ENCODE peak calls at places on chromosomes 3 and 15, in five cellular contexts. D is Peyer's patch, I is GM20000, Y is heart left ventricle, O is fibroblast of the aortic adventitia. C is an unnamed sample.

GRCh38 chr15:43274136-43274535 is 7.4 kb upstream of the TGM5 start:
- DNase-seq in D (no peak), I (no peak), Y (peak; percentile 82), O (no peak), C (no peak)

GRCh38 chr3:142863010-142863787 is 25.7 kb downstream of the PCOLCE2 start:
- DNase-seq in D (no peak), I (no peak), Y (no peak), O (peak; percentile 43), C (no peak)

GRCh38 chr15:50773389-50773788 is 7.9 kb upstream of the SPPL2A start:
- DNase-seq in D (no peak), I (no peak), Y (no peak), O (no peak), C (no peak)

GRCh38 chr3:137103739-137104138 is 146.0 kb downstream of the IL20RB start:
- DNase-seq in D (no peak), I (no peak), Y (no peak), O (no peak), C (no peak)

GRCh38 chr3:126288314-126288713 is 68.9 kb downstream of the KLF15 start:
- DNase-seq in D (peak; percentile 52), I (no peak), Y (no peak), O (no peak), C (no peak)

GRCh38 chr15:60721706-60722105 is 242.8 kb upstream of the ICE2 start:
- DNase-seq in D (no peak), I (no peak), Y (no peak), O (peak; percentile 17), C (no peak)

GRCh38 chr15:40906947-40907802 is 12.9 kb downstream of the VPS18 start:
- DNase-seq in D (peak; percentile 83), I (no peak), Y (peak; percentile 84), O (no peak), C (no peak)

GRCh38 chr3:160450846-160451245 is 1.3 kb upstream of the TRIM59 start:
- DNase-seq in D (no peak), I (no peak), Y (no peak), O (peak; percentile 92), C (no peak)

GRCh38 chr3:195153653-195154052 is 117.3 kb downstream of the XXYLT1 start:
- DNase-seq in D (no peak), I (no peak), Y (no peak), O (peak; percentile 49), C (no peak)

GRCh38 chr3:45064512-45065372 is 38.6 kb downstream of the CLEC3B start:
- DNase-seq in D (no peak), I (no peak), Y (no peak), O (peak; percentile 84), C (no peak)

GRCh38 chr3:48561045-48561736 is 2.4 kb downstream of the UCN2 start:
- DNase-seq in D (no peak), I (peak; percentile 73), Y (peak; percentile 63), O (peak; percentile 35), C (peak; percentile 79)
- TF ChIP-seq CTCF in D (no peak), I (peak; percentile 11), Y (peak; percentile 33), O (peak; percentile 43), C (peak; percentile 38)

GRCh38 chr15:100944237-100944875 is 25.2 kb downstream of the LRRK1 start:
- DNase-seq in D (no peak), I (no peak), Y (no peak), O (peak; percentile 17), C (no peak)
- TF ChIP-seq CTCF in D (no peak), I (no peak), Y (no peak), O (no peak), C (no peak)

GRCh38 chr3:51391075-51391565 is at the start of gene RBM15B:
- DNase-seq in D (peak; percentile 99), I (peak; percentile 98), Y (peak; percentile 98), O (peak; percentile 93), C (peak; percentile 98)
- TF ChIP-seq CTCF in D (peak; percentile 89), I (peak; percentile 95), Y (peak; percentile 96), O (peak; percentile 88), C (peak; percentile 98)

DNA sequence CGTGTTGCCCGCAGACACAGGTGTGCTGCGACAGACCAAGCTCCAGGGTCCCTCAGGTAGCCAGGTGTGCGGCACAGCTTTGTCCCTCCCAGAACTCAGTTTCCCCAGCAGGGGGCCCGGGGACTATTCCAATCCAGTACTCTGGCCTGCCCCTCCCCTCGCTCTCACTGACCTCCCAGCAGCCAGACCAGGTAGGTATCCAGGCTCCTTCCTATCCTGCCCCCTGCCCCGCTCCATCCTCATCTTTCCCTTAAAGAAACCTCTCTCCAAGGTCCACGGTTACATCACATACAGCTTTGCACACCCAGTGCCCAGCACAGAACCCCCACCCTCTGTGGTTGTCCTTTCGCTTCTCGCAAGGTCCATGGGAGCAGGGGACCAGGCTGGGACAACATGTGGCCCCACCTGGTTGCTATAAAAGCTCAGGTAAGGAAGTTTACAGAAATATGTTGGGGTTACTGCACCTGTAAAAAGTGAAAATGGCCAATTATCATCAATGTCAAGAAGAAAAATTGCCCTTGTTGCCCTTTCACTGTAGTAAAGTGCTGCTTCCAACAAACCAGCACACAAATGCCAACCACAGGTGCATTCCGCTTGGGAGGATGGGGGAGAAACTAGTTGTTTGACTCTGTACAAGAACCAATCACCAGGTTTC is 7.3 kb upstream of the CYP11A1 start:
- DNase-seq in D (no peak), I (no peak), Y (no peak), O (no peak), C (no peak)
- TF ChIP-seq CTCF in D (no peak), I (no peak), Y (no peak), O (no peak), C (no peak)

DNA sequence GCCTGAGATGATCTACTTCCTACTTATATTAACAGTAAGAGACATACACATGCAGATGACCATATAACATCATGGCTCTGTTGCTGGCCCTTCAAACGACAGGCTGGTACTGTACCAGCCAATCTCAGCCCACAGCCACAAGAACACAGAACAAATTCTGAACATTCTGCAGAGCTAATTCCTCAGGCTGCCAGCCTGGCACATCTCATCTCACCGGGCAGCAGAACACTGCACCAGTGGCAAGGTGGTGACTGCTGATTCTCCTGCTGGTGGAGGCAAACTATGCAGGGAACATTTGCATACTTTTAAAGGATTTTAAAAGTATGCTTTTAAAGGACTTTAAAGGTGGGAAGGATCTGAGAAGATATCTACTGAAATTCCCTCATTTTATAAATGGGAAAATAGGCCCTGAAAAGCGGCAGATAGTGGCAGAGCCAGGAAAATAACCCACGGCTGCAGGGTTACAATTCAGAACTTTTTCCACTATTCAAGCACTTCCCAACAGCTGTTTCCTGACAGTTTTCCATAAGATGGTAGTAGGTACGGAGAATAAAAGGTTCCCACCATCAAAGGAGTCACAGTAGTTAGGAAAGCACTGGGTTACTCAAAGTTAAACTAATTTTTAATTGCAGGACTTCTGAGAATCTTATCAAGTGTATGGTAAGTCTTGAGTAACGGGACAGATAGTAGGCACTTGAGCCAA is 37.3 kb downstream of the SUMF1 start:
- DNase-seq in D (no peak), I (no peak), Y (no peak), O (no peak), C (no peak)
- TF ChIP-seq CTCF in D (no peak), I (no peak), Y (no peak), O (no peak), C (no peak)

GRCh38 chr3:189646902-189647542 is 15.8 kb downstream of the TP63 start:
- DNase-seq in D (no peak), I (no peak), Y (no peak), O (no peak), C (no peak)

GRCh38 chr3:189655617-189656016 is 24.4 kb downstream of the TP63 start:
- DNase-seq in D (no peak), I (peak; percentile 9), Y (no peak), O (no peak), C (peak; percentile 10)

DNA sequence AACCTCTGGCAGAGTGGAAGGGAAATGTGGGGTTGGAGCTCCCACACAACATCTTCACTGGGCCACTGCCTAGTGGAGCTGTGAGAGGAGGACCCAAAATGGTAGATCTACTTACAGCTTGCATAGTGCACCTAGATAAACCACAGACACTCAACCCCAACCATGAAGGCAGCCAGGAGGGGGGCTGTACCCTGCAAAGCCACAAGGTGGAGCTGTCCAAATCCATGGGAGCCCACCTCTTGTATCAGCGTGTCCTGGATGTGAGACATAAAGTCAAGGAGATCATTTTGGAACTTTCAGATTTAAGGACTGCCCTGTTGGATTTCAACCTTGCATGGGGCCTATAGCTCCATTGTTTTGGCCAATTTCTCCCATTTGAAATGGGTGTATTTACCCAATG is 20.9 kb downstream of the TP63 start:
- DNase-seq in D (no peak), I (no peak), Y (no peak), O (no peak), C (no peak)
- TF ChIP-seq CTCF in D (no peak), I (no peak), Y (peak; percentile 26), O (peak; percentile 41), C (peak; percentile 15)

GRCh38 chr3:183541235-183541655 is 14.3 kb downstream of the KLHL6 start:
- DNase-seq in D (no peak), I (no peak), Y (no peak), O (no peak), C (no peak)

GRCh38 chr3:183541738-183542137 is 13.8 kb downstream of the KLHL6 start:
- DNase-seq in D (no peak), I (peak; percentile 48), Y (no peak), O (no peak), C (peak; percentile 52)

GRCh38 chr3:183539821-183540220 is 15.7 kb downstream of the KLHL6 start:
- DNase-seq in D (no peak), I (no peak), Y (no peak), O (no peak), C (no peak)

GRCh38 chr3:183540501-183541234 is 14.8 kb downstream of the KLHL6 start:
- DNase-seq in D (no peak), I (no peak), Y (no peak), O (no peak), C (no peak)

DNA sequence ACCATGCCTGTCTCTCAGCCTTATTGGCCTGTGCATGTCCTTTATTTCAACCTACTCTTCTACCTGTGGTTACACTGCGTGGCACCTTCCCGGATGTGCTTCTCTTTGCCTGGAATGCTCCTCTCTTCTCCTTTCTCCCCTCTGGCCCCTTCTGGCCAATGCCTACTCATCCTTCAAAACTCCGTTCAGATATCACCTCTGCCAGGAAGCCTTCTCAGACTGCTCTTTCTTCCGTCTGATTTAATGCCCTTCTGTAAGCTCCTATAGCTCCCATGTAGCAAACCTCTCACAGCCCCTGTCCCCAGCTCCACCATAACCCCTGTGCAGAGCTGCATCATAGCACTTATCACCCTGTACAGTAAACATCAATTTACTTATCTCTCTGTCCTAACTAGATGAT is 13.2 kb downstream of the KLHL6 start:
- DNase-seq in D (no peak), I (no peak), Y (no peak), O (no peak), C (no peak)
- TF ChIP-seq CTCF in D (no peak), I (no peak), Y (no peak), O (no peak), C (no peak)

DNA sequence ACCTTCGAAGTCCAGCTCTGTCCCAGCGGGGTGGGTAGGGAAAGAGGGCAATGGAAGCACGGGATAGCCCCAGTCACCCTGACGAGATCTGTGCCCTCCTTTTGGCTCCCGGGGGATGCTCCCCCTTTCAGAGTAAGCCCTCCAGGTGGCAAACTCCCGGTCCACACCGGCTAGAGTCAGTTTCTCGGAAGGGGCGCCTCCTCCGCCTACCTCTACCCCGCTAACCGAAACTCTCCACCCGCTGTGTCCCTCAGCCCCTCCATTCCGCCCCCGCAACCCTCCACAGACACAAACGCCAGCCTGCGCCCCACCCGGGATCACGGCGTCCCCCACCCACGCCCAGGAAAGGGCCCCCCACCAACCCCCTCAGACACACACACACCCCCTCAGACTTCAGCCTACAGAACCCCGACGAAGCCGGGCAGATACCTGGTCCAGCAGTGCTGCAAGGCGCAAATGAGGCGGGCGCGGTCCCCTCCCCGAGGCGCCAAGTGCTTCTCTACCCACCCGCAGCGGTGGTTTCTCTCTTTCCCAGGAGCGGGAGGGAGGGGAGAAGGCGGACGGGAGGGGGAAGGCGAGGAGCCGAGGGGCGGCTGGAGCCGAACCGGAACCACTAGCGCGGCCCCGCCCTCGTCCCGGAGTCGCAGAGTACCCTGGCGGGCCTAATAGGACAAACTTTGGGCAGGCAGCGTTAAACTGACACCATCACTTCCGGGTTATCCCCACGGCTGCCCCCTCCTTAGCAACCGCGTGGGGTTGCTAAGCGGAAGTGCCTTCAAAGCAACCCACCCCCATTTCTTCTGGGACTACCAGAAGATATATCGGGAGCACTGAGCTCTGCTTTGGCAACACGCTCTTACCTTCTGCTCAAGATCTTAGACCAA is at the start of gene CSNK1G1:
- DNase-seq in D (peak; percentile 92), I (peak; percentile 90), Y (peak; percentile 96), O (peak; percentile 98), C (peak; percentile 95)
- TF ChIP-seq CTCF in D (no peak), I (no peak), Y (no peak), O (no peak), C (no peak)

C was measured in GM13976.